ENCODE peak calls at places on chromosome 18, in five cellular contexts. Y is fibroblast of lung; R is CD4-positive, alpha-beta memory T cell; C is EH; M is brain microvascular endothelial cell. A is an unnamed sample.

GRCh38 chr18:50240083-50240563 is 26.2 kb downstream of the CFAP53 start:
- DNase-seq in Y (peak; percentile 15), R (no peak), C (no peak), M (no peak), A (peak; percentile 89)

GRCh38 chr18:44654555-44654954 is 26.1 kb upstream of the SETBP1 start:
- DNase-seq in Y (peak; percentile 93), R (no peak), C (peak; percentile 85), M (peak; percentile 89), A (peak; percentile 78)

GRCh38 chr18:28581503-28582169 is 404.7 kb upstream of the CDH2 start:
- DNase-seq in Y (peak; percentile 63), R (no peak), C (no peak), M (no peak), A (no peak)

GRCh38 chr18:21739604-21740473 is 753 bp upstream of the MIB1 start:
- DNase-seq in Y (no peak), R (no peak), C (no peak), M (no peak), A (no peak)

GRCh38 chr18:7723558-7723957 is 156.4 kb downstream of the PTPRM start:
- DNase-seq in Y (no peak), R (no peak), C (no peak), M (no peak), A (no peak)

GRCh38 chr18:40875101-40875500 is 1079.9 kb upstream of the PIK3C3 start:
- DNase-seq in Y (no peak), R (no peak), C (peak; percentile 15), M (no peak), A (no peak)

GRCh38 chr18:46250812-46251173 is 146.6 kb downstream of the HAUS1 start:
- DNase-seq in Y (no peak), R (no peak), C (no peak), M (no peak), A (no peak)

GRCh38 chr18:53909668-53910067 is 314.8 kb downstream of the MBD2 start:
- DNase-seq in Y (peak; percentile 8), R (no peak), C (peak; percentile 38), M (peak; percentile 35), A (peak; percentile 30)

GRCh38 chr18:29430416-29430815 is 1253.5 kb upstream of the CDH2 start:
- DNase-seq in Y (peak; percentile 4), R (no peak), C (no peak), M (no peak), A (no peak)

GRCh38 chr18:34467059-34467458 is 242.3 kb upstream of the NOL4 start:
- DNase-seq in Y (peak; percentile 61), R (no peak), C (no peak), M (no peak), A (peak; percentile 4)

GRCh38 chr18:6406075-6406909 is 8.4 kb downstream of the L3MBTL4 start:
- DNase-seq in Y (peak; percentile 7), R (no peak), C (peak; percentile 32), M (peak; percentile 53), A (peak; percentile 5)

GRCh38 chr18:407825-408224 is 92.7 kb downstream of the COLEC12 start:
- DNase-seq in Y (no peak), R (no peak), C (no peak), M (no peak), A (no peak)

GRCh38 chr18:59357928-59358327 is 1.1 kb downstream of the LMAN1 start:
- DNase-seq in Y (peak; percentile 92), R (peak; percentile 58), C (peak; percentile 86), M (peak; percentile 77), A (peak; percentile 64)

GRCh38 chr18:23154823-23155517 is 19.7 kb downstream of the CABLES1 start:
- DNase-seq in Y (no peak), R (no peak), C (peak; percentile 41), M (no peak), A (no peak)

A was measured in HT1080.